ENCODE peak calls at places on chromosomes 16 and 17, in nine cellular contexts. P is left ventricle myocardium inferior; Y is GM12892; Q is astrocyte; H is stimulated activated CD4-positive, alpha-beta T cell treated with anti-CD3 and anti-CD28 coated beads, Interleukin-15, amount 100 ng/mL, for 48 hours; A is HuH-7.5; L is retina; B is NCI-H1105 treated with DMSO at 0.1 percent for 48 hours; T is ACHN. J is an unnamed sample.
A peak's percentile ranks its signal among the peaks of the same experiment; 100 is the strongest.

GRCh38 chr17:8080208-8080798 is 7.2 kb downstream of the ALOX12B start:
- DNase-seq in P (no peak), Y (no peak), Q (no peak), H (no peak), A (no peak), L (no peak), B (no peak), T (no peak), J (no peak)

GRCh38 chr16:10033561-10033960 is 148.7 kb downstream of the GRIN2A start:
- DNase-seq in P (no peak), Y (no peak), Q (no peak), H (no peak), A (no peak), L (no peak), B (no peak), T (peak; percentile 14), J (no peak)

GRCh38 chr16:84947996-84948854 is 63.1 kb downstream of the ZDHHC7 start:
- DNase-seq in P (no peak), Y (no peak), Q (no peak), H (no peak), A (peak; percentile 47), L (no peak), B (no peak), T (no peak), J (no peak)

GRCh38 chr16:8751481-8752311 is 45.7 kb downstream of the TMEM186 start:
- DNase-seq in P (no peak), Y (no peak), Q (peak; percentile 85), H (no peak), A (no peak), L (no peak), B (no peak), T (peak; percentile 86), J (no peak)

GRCh38 chr17:75514299-75515228 is 773 bp downstream of the CASKIN2 start:
- DNase-seq in P (no peak), Y (no peak), Q (no peak), H (no peak), A (no peak), L (peak; percentile 45), B (no peak), T (peak; percentile 21), J (no peak)

GRCh38 chr17:60314423-60314822 is 77.5 kb downstream of the USP32 start:
- DNase-seq in P (no peak), Y (no peak), Q (no peak), H (no peak), A (no peak), L (no peak), B (no peak), T (no peak), J (no peak)

GRCh38 chr17:76005263-76006149 is 4.9 kb downstream of the CDK3 start:
- DNase-seq in P (peak; percentile 50), Y (peak; percentile 76), Q (no peak), H (peak; percentile 82), A (peak; percentile 87), L (peak; percentile 71), B (peak; percentile 61), T (peak; percentile 76), J (peak; percentile 74)

GRCh38 chr17:74569392-74570003 is 2.2 kb upstream of the CD300H start:
- DNase-seq in P (no peak), Y (no peak), Q (peak; percentile 100), H (peak; percentile 31), A (no peak), L (no peak), B (no peak), T (peak; percentile 100), J (no peak)

GRCh38 chr16:1067629-1068028 is 4.9 kb upstream of the SSTR5 start:
- DNase-seq in P (no peak), Y (no peak), Q (no peak), H (no peak), A (no peak), L (no peak), B (no peak), T (no peak), J (no peak)

GRCh38 chr17:8072727-8073461 is 14.6 kb downstream of the ALOX12B start:
- DNase-seq in P (no peak), Y (no peak), Q (no peak), H (no peak), A (no peak), L (peak; percentile 53), B (peak; percentile 18), T (no peak), J (peak; percentile 4)

GRCh38 chr17:61467416-61468262 is 15.4 kb downstream of the TBX4 start:
- DNase-seq in P (peak; percentile 44), Y (no peak), Q (peak; percentile 37), H (no peak), A (peak; percentile 95), L (peak; percentile 77), B (no peak), T (peak; percentile 39), J (no peak)

GRCh38 chr16:8998114-8998513 is 34.4 kb upstream of the USP7 start:
- DNase-seq in P (no peak), Y (no peak), Q (peak; percentile 31), H (no peak), A (no peak), L (no peak), B (no peak), T (no peak), J (no peak)

GRCh38 chr16:82651921-82652601 is 25.3 kb downstream of the CDH13 start:
- DNase-seq in P (no peak), Y (no peak), Q (no peak), H (no peak), A (no peak), L (no peak), B (no peak), T (no peak), J (no peak)

GRCh38 chr17:76716146-76716833 is 5.5 kb upstream of the MXRA7 start:
- DNase-seq in P (peak; percentile 42), Y (no peak), Q (peak; percentile 100), H (peak; percentile 45), A (no peak), L (no peak), B (no peak), T (no peak), J (peak; percentile 15)

GRCh38 chr17:67375054-67375427 is 2.0 kb upstream of the PITPNC1 start:
- DNase-seq in P (no peak), Y (no peak), Q (no peak), H (no peak), A (no peak), L (no peak), B (no peak), T (no peak), J (no peak)

GRCh38 chr16:84502075-84502474 is 2.4 kb downstream of the MEAK7 start:
- DNase-seq in P (no peak), Y (no peak), Q (no peak), H (no peak), A (no peak), L (no peak), B (no peak), T (no peak), J (no peak)

GRCh38 chr17:68325961-68326360 is 34.7 kb downstream of the ARSG start:
- DNase-seq in P (no peak), Y (no peak), Q (no peak), H (no peak), A (no peak), L (no peak), B (no peak), T (no peak), J (no peak)

GRCh38 chr17:4858880-4859260 is 25.7 kb downstream of the MINK1 start:
- DNase-seq in P (peak; percentile 63), Y (no peak), Q (peak; percentile 46), H (no peak), A (no peak), L (no peak), B (no peak), T (peak; percentile 62), J (no peak)

GRCh38 chr16:4523686-4524085 is 14.9 kb downstream of the CDIP1 start:
- DNase-seq in P (no peak), Y (no peak), Q (no peak), H (no peak), A (no peak), L (peak; percentile 28), B (no peak), T (no peak), J (no peak)

GRCh38 chr16:78762222-78762621 is 662.8 kb downstream of the WWOX start:
- DNase-seq in P (no peak), Y (no peak), Q (no peak), H (no peak), A (no peak), L (peak; percentile 23), B (no peak), T (no peak), J (no peak)

GRCh38 chr17:10663231-10663630 is 6.1 kb upstream of the MYH3 start:
- DNase-seq in P (no peak), Y (no peak), Q (no peak), H (no peak), A (no peak), L (no peak), B (no peak), T (no peak), J (no peak)

GRCh38 chr17:40331743-40332641 is 23.0 kb downstream of the RARA start:
- DNase-seq in P (peak; percentile 93), Y (no peak), Q (peak; percentile 41), H (no peak), A (no peak), L (no peak), B (no peak), T (peak; percentile 60), J (no peak)

GRCh38 chr17:45248132-45248936 is 13.6 kb downstream of the SPATA32 start:
- DNase-seq in P (no peak), Y (peak; percentile 95), Q (no peak), H (peak; percentile 73), A (no peak), L (peak; percentile 64), B (peak; percentile 43), T (peak; percentile 57), J (peak; percentile 78)

GRCh38 chr17:28572294-28573099 is 1.2 kb upstream of the PIGS start:
- DNase-seq in P (no peak), Y (no peak), Q (no peak), H (no peak), A (no peak), L (no peak), B (no peak), T (no peak), J (no peak)

GRCh38 chr17:29376667-29377268 is 13.4 kb upstream of the TAOK1 start:
- DNase-seq in P (peak; percentile 26), Y (no peak), Q (peak; percentile 81), H (no peak), A (no peak), L (peak; percentile 23), B (no peak), T (peak; percentile 71), J (no peak)

GRCh38 chr16:90046971-90047713 is 27.9 kb upstream of the DBNDD1 start:
- DNase-seq in P (peak; percentile 65), Y (no peak), Q (peak; percentile 38), H (no peak), A (peak; percentile 72), L (peak; percentile 88), B (no peak), T (peak; percentile 73), J (no peak)

GRCh38 chr16:8543258-8543657 is 47.1 kb downstream of the TMEM114 start:
- DNase-seq in P (no peak), Y (no peak), Q (no peak), H (no peak), A (no peak), L (no peak), B (no peak), T (no peak), J (no peak)

GRCh38 chr16:30996324-30996999 is 11.5 kb downstream of the HSD3B7 start:
- DNase-seq in P (no peak), Y (no peak), Q (no peak), H (no peak), A (peak; percentile 82), L (no peak), B (no peak), T (peak; percentile 64), J (no peak)

GRCh38 chr17:39325528-39326240 is 75.7 kb downstream of the FBXL20 start:
- DNase-seq in P (no peak), Y (no peak), Q (no peak), H (no peak), A (no peak), L (no peak), B (no peak), T (no peak), J (no peak)

GRCh38 chr17:36892112-36892838 is 45.0 kb upstream of the LHX1 start:
- DNase-seq in P (no peak), Y (no peak), Q (no peak), H (no peak), A (peak; percentile 44), L (no peak), B (no peak), T (no peak), J (no peak)

J was measured in stimulated activated naive CD4-positive, alpha-beta T cell treated with Interleukin-2 at 50 U/mL for 16 hours.